ENCODE peak calls at places on chromosomes 13 and 19, in eight cellular contexts. D is left ventricle myocardium inferior; B is heart right ventricle; N is astrocyte; T is sigmoid colon; P is aorta; F is CD4-positive, CD25-positive, alpha-beta regulatory T cell; W is PC-3. V is an unnamed sample.
A peak's percentile ranks its signal among the peaks of the same experiment; 100 is the strongest.

GRCh38 chr19:13366529-13367143 is 139.6 kb downstream of the CACNA1A start:
- DNase-seq in D (no peak), B (no peak), N (peak; percentile 5), T (no peak), P (no peak), F (no peak), W (peak; percentile 81), V (peak; percentile 5)

GRCh38 chr13:33296793-33297425 is 11.4 kb upstream of the STARD13 start:
- DNase-seq in D (no peak), B (no peak), N (peak; percentile 73), T (no peak), P (no peak), F (no peak), W (no peak), V (no peak)

GRCh38 chr13:38821753-38822551 is 135.1 kb downstream of the FREM2 start:
- DNase-seq in D (no peak), B (no peak), N (peak; percentile 15), T (no peak), P (no peak), F (no peak), W (no peak), V (peak; percentile 91)

GRCh38 chr19:37991841-37992248 is 84.8 kb downstream of the SIPA1L3 start:
- DNase-seq in D (no peak), B (no peak), N (no peak), T (no peak), P (no peak), F (no peak), W (peak; percentile 70), V (peak; percentile 57)

GRCh38 chr13:77751513-77752456 is 54.3 kb downstream of the SLAIN1 start:
- DNase-seq in D (no peak), B (peak; percentile 22), N (peak; percentile 22), T (no peak), P (no peak), F (peak; percentile 55), W (peak; percentile 66), V (peak; percentile 21)

GRCh38 chr19:5891938-5892771 is 11.4 kb downstream of the NDUFA11 start:
- DNase-seq in D (no peak), B (no peak), N (peak; percentile 15), T (no peak), P (no peak), F (no peak), W (peak; percentile 60), V (no peak)

GRCh38 chr19:45423033-45423588 is 606 bp downstream of the ERCC1 start:
- DNase-seq in D (no peak), B (no peak), N (no peak), T (no peak), P (no peak), F (peak; percentile 66), W (no peak), V (no peak)

GRCh38 chr13:99004931-99005330 is 27.1 kb upstream of the DOCK9 start:
- DNase-seq in D (no peak), B (no peak), N (no peak), T (no peak), P (no peak), F (no peak), W (no peak), V (no peak)

GRCh38 chr19:29337029-29337428 is 124.1 kb upstream of the UQCRFS1 start:
- DNase-seq in D (no peak), B (no peak), N (no peak), T (no peak), P (no peak), F (no peak), W (no peak), V (no peak)

GRCh38 chr13:47800593-47800992 is 200.5 kb downstream of the SUCLA2 start:
- DNase-seq in D (no peak), B (no peak), N (no peak), T (no peak), P (no peak), F (no peak), W (no peak), V (no peak)

GRCh38 chr13:40406405-40407138 is 259.9 kb downstream of the FOXO1 start:
- DNase-seq in D (no peak), B (no peak), N (peak; percentile 81), T (no peak), P (no peak), F (no peak), W (peak; percentile 79), V (peak; percentile 75)

GRCh38 chr19:54389556-54389955 is 24.8 kb upstream of the LAIR1 start:
- DNase-seq in D (no peak), B (no peak), N (no peak), T (no peak), P (no peak), F (no peak), W (no peak), V (no peak)

GRCh38 chr19:51552996-51553725 is 17.9 kb upstream of the ZNF175 start:
- DNase-seq in D (peak; percentile 72), B (peak; percentile 74), N (peak; percentile 8), T (no peak), P (peak; percentile 89), F (no peak), W (peak; percentile 84), V (peak; percentile 57)

GRCh38 chr13:24244802-24245201 is 64.6 kb upstream of the C1QTNF9 start:
- DNase-seq in D (no peak), B (no peak), N (no peak), T (no peak), P (no peak), F (no peak), W (no peak), V (no peak)

GRCh38 chr13:113125506-113126264 is 3.1 kb downstream of the F10 start:
- DNase-seq in D (no peak), B (no peak), N (no peak), T (no peak), P (peak; percentile 57), F (no peak), W (no peak), V (no peak)

GRCh38 chr13:64959276-64959675 is 2270.9 kb downstream of the PCDH9 start:
- DNase-seq in D (no peak), B (no peak), N (no peak), T (no peak), P (peak; percentile 41), F (no peak), W (no peak), V (no peak)

GRCh38 chr13:113307491-113307890 is 10.5 kb downstream of the LAMP1 start:
- DNase-seq in D (no peak), B (no peak), N (peak; percentile 23), T (no peak), P (no peak), F (no peak), W (no peak), V (no peak)

GRCh38 chr13:72164811-72165210 is 297.8 kb upstream of the DACH1 start:
- DNase-seq in D (no peak), B (no peak), N (no peak), T (no peak), P (no peak), F (no peak), W (no peak), V (peak; percentile 22)

DNA sequence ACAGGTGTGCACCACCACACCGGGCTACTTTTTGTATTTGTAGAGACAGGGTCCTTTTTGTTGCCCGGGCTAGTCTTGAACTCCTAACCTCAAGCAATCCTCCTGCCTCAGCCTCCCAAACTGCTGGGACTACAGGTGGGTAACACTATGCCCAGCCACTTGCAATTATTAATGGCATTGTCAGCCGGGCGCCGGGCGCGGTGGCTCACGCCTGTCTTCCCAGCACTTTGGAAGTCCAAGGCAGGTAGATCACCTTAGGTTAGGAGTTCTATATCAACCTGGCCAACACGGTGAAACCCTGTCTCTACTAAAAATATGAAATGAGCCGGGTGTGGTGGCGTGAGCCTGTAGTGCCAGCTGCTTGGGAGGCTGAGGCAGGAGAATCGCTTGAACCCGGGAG is 2.7 kb upstream of the MEX3D start:
- DNase-seq in D (no peak), B (no peak), N (no peak), T (no peak), P (no peak), F (no peak), W (no peak), V (no peak)
- H3K27me3 ChIP-seq in D (no peaks in the 10 kb centered on the region), B (no peaks in the 10 kb centered on the region), N (no peaks in the 10 kb centered on the region), T (no peaks in the 10 kb centered on the region), P (no peaks in the 10 kb centered on the region), F (no peaks in the 10 kb centered on the region), W (no peaks in the 10 kb centered on the region), V (no peaks in the 10 kb centered on the region)

DNA sequence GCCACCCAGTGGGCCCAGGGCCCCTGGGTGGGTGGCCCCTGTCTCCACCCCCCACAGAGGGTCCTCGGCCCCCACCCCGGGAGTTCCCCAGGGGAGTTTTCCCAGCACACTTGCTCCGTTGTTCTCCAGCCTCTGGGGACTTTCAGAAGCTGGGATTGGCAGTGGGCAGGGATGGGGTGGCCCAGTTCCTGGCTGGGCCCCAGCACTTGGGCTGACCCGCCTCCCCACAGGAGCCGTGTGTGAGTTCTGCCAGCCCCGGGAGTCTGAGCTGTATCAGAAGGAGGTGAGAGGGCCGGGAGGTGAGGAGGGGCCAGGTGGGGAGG is 2.0 kb upstream of the SPIB start:
- DNase-seq in D (no peak), B (no peak), N (no peak), T (no peak), P (no peak), F (no peak), W (no peak), V (no peak)
- H3K27me3 ChIP-seq in D (peaks cover 50% of the 10 kb centered on the region), B (peaks cover 46% of the 10 kb centered on the region), N (peaks cover 16% of the 10 kb centered on the region), T (peaks cover 17% of the 10 kb centered on the region), P (no peaks in the 10 kb centered on the region), F (peaks cover 2% of the 10 kb centered on the region), W (peaks cover 26% of the 10 kb centered on the region), V (no peaks in the 10 kb centered on the region)

DNA sequence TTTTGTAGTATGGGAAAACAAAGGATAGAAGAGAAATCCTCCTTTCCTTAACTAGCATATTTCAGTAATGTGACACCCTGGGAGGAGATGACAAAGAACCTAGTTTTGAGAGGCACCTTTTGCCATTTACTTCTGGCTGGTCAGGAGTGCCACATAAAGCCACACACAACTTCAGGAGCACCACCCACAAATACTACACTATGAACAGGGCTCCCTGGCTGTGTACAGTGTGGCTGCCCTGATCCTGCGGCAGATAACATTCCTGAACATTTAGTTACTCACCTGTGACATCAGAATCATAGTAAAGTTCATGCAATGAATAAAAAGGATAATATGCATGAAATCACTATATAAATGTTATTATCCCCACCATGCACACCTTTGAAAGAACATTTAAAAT is 17.4 kb upstream of the IRS2 start:
- DNase-seq in D (no peak), B (no peak), N (no peak), T (no peak), P (no peak), F (no peak), W (peak; percentile 79), V (peak; percentile 71)
- H3K27me3 ChIP-seq in D (peaks cover 9% of the 10 kb centered on the region), B (peaks cover 2% of the 10 kb centered on the region), N (peaks cover 3% of the 10 kb centered on the region), T (no peaks in the 10 kb centered on the region), P (no peaks in the 10 kb centered on the region), F (peaks cover 16% of the 10 kb centered on the region), W (no peaks in the 10 kb centered on the region), V (no peaks in the 10 kb centered on the region)

GRCh38 chr19:10412257-10412977 is 7.9 kb upstream of the PDE4A start:
- DNase-seq in D (no peak), B (no peak), N (no peak), T (no peak), P (no peak), F (peak; percentile 68), W (no peak), V (no peak)

GRCh38 chr19:10404888-10405808 is 1.8 kb upstream of the CDC37 start:
- DNase-seq in D (no peak), B (no peak), N (no peak), T (no peak), P (no peak), F (no peak), W (no peak), V (no peak)

GRCh38 chr19:10407102-10407501 is 3.8 kb upstream of the CDC37 start:
- DNase-seq in D (no peak), B (no peak), N (no peak), T (no peak), P (no peak), F (peak; percentile 45), W (no peak), V (no peak)

GRCh38 chr19:10406191-10406590 is 2.8 kb upstream of the CDC37 start:
- DNase-seq in D (no peak), B (no peak), N (no peak), T (no peak), P (no peak), F (no peak), W (no peak), V (no peak)

GRCh38 chr19:10408511-10409291 is 5.4 kb upstream of the CDC37 start:
- DNase-seq in D (no peak), B (no peak), N (no peak), T (no peak), P (no peak), F (peak; percentile 47), W (no peak), V (no peak)
- H3K27me3 ChIP-seq in D (peaks cover 45% of the 10 kb centered on the region), B (peaks cover 25% of the 10 kb centered on the region), N (peaks cover 2% of the 10 kb centered on the region), T (peaks cover 6% of the 10 kb centered on the region), P (no peaks in the 10 kb centered on the region), F (no peaks in the 10 kb centered on the region), W (no peaks in the 10 kb centered on the region), V (peaks cover 5% of the 10 kb centered on the region)

V was measured in mammary epithelial cell.